ENCODE peak calls at places on chromosomes 1 and 21, in eight cellular contexts. U is C1 segment of cervical spinal cord, W is RWPE2, T is Right ventricle myocardium superior, X is NCI-H1417, B is kidney glomerular epithelial cell, J is BJ, V is SJSA1. A is an unnamed sample.

GRCh38 chr1:228376262-228376628 is 30.4 kb downstream of the TRIM11 start:
- DNase-seq in U (no peak), W (no peak), T (no peak), X (no peak), B (no peak), J (no peak), V (no peak), A (no peak)

GRCh38 chr1:214558002-214558770 is 6.8 kb upstream of the PTPN14 start:
- DNase-seq in U (no peak), W (no peak), T (no peak), X (no peak), B (peak; percentile 96), J (peak; percentile 50), V (peak; percentile 74), A (no peak)

GRCh38 chr1:35210306-35211112 is 17.6 kb upstream of the SFPQ start:
- DNase-seq in U (no peak), W (no peak), T (no peak), X (peak; percentile 51), B (no peak), J (no peak), V (no peak), A (no peak)

GRCh38 chr1:37755290-37755689 is 9.6 kb downstream of the EPHA10 start:
- DNase-seq in U (no peak), W (no peak), T (no peak), X (no peak), B (peak; percentile 11), J (no peak), V (no peak), A (no peak)

GRCh38 chr21:33712022-33712803 is 69.9 kb downstream of the ITSN1 start:
- DNase-seq in U (no peak), W (no peak), T (no peak), X (no peak), B (no peak), J (no peak), V (no peak), A (no peak)

GRCh38 chr1:66415326-66415725 is 118.6 kb upstream of the SGIP1 start:
- DNase-seq in U (no peak), W (no peak), T (no peak), X (no peak), B (no peak), J (no peak), V (no peak), A (no peak)

GRCh38 chr1:25645641-25646400 is 29.2 kb downstream of the MAN1C1 start:
- DNase-seq in U (no peak), W (no peak), T (no peak), X (no peak), B (no peak), J (no peak), V (no peak), A (no peak)

GRCh38 chr1:247376659-247377058 is 39.3 kb upstream of the NLRP3 start:
- DNase-seq in U (no peak), W (no peak), T (no peak), X (peak; percentile 4), B (no peak), J (no peak), V (no peak), A (no peak)

GRCh38 chr1:154213274-154213673 is 7.1 kb upstream of the CFAP141 start:
- DNase-seq in U (no peak), W (no peak), T (no peak), X (no peak), B (peak; percentile 57), J (no peak), V (no peak), A (no peak)

GRCh38 chr1:204637985-204638356 is 47.6 kb downstream of the LRRN2 start:
- DNase-seq in U (peak; percentile 21), W (no peak), T (no peak), X (peak; percentile 73), B (no peak), J (no peak), V (no peak), A (no peak)

GRCh38 chr1:204344665-204345064 is 15.1 kb downstream of the PLEKHA6 start:
- DNase-seq in U (no peak), W (no peak), T (no peak), X (peak; percentile 54), B (no peak), J (no peak), V (no peak), A (no peak)

GRCh38 chr1:13763991-13764390 is 64.0 kb downstream of the PRDM2 start:
- DNase-seq in U (no peak), W (no peak), T (no peak), X (no peak), B (no peak), J (no peak), V (no peak), A (no peak)

GRCh38 chr1:45824607-45825006 is 21.2 kb downstream of the MAST2 start:
- DNase-seq in U (no peak), W (no peak), T (no peak), X (no peak), B (no peak), J (no peak), V (no peak), A (no peak)

GRCh38 chr1:167984886-167985489 is 48.1 kb upstream of the MPC2 start:
- DNase-seq in U (no peak), W (no peak), T (no peak), X (no peak), B (no peak), J (no peak), V (no peak), A (no peak)

GRCh38 chr1:166888710-166889109 is 12.6 kb upstream of the TADA1 start:
- DNase-seq in U (no peak), W (no peak), T (no peak), X (peak; percentile 33), B (no peak), J (no peak), V (no peak), A (no peak)

GRCh38 chr1:69919129-69919921 is 286.1 kb downstream of the LRRC40 start:
- DNase-seq in U (no peak), W (peak; percentile 35), T (no peak), X (no peak), B (no peak), J (no peak), V (no peak), A (no peak)

GRCh38 chr1:225735252-225736149 is 42.1 kb upstream of the SRP9 start:
- DNase-seq in U (no peak), W (peak; percentile 79), T (peak; percentile 81), X (no peak), B (peak; percentile 99), J (peak; percentile 89), V (peak; percentile 91), A (no peak)

A was measured in immature natural killer cell.